ENCODE peak calls at places on chromosomes 6 and 20, in nine cellular contexts. One of them, this sample, is unnamed.

GRCh38 chr6:20564269-20564668 is 30.0 kb downstream of the CDKAL1 start:
- DNase-seq in uterus: no peak
- DNase-seq in stomach: no peak
- DNase-seq in Peyer's patch: no peak
- DNase-seq in body of pancreas: no peak
- DNase-seq in HepG2: no peak
- DNase-seq in ovary: no peak
- DNase-seq in NB4: peak
- DNase-seq in A549: peak
- DNase-seq in this sample: no peak

GRCh38 chr6:6315660-6316059 is 4.8 kb downstream of the F13A1 start:
- DNase-seq in body of pancreas: peak
- DNase-seq in HepG2: peak
- DNase-seq in Peyer's patch: no peak
- DNase-seq in A549: peak
- DNase-seq in NB4: peak
- DNase-seq in stomach: peak
- DNase-seq in uterus: peak
- DNase-seq in ovary: no peak
- DNase-seq in this sample: no peak

GRCh38 chr6:164010446-164011071 is 596.0 kb downstream of the QKI start:
- DNase-seq in stomach: no peak
- DNase-seq in uterus: no peak
- DNase-seq in ovary: no peak
- DNase-seq in A549: no peak
- DNase-seq in NB4: no peak
- DNase-seq in Peyer's patch: no peak
- DNase-seq in HepG2: no peak
- DNase-seq in body of pancreas: no peak
- DNase-seq in this sample: no peak

GRCh38 chr6:99151634-99152344 is 197.7 kb downstream of the FAXC start:
- DNase-seq in stomach: peak
- DNase-seq in NB4: peak
- DNase-seq in uterus: no peak
- DNase-seq in A549: peak
- DNase-seq in ovary: no peak
- DNase-seq in body of pancreas: peak
- DNase-seq in Peyer's patch: no peak
- DNase-seq in HepG2: peak
- DNase-seq in this sample: no peak

GRCh38 chr6:105831321-105831720 is 254.8 kb upstream of the PRDM1 start:
- DNase-seq in uterus: no peak
- DNase-seq in body of pancreas: no peak
- DNase-seq in Peyer's patch: no peak
- DNase-seq in A549: no peak
- DNase-seq in HepG2: no peak
- DNase-seq in ovary: no peak
- DNase-seq in NB4: peak
- DNase-seq in stomach: no peak
- DNase-seq in this sample: no peak

GRCh38 chr20:39045676-39046075 is 83.5 kb downstream of the DHX35 start:
- DNase-seq in body of pancreas: no peak
- DNase-seq in NB4: no peak
- DNase-seq in uterus: no peak
- DNase-seq in HepG2: no peak
- DNase-seq in stomach: no peak
- DNase-seq in A549: no peak
- DNase-seq in Peyer's patch: no peak
- DNase-seq in ovary: no peak
- DNase-seq in this sample: no peak

GRCh38 chr6:128422871-128423270 is 97.5 kb downstream of the PTPRK start:
- DNase-seq in body of pancreas: no peak
- DNase-seq in HepG2: no peak
- DNase-seq in NB4: no peak
- DNase-seq in stomach: no peak
- DNase-seq in ovary: no peak
- DNase-seq in Peyer's patch: no peak
- DNase-seq in uterus: no peak
- DNase-seq in A549: no peak
- DNase-seq in this sample: no peak

GRCh38 chr20:48875914-48876240 is 45.6 kb upstream of the ARFGEF2 start:
- DNase-seq in HepG2: no peak
- DNase-seq in ovary: no peak
- DNase-seq in uterus: no peak
- DNase-seq in NB4: peak
- DNase-seq in body of pancreas: peak
- DNase-seq in stomach: no peak
- DNase-seq in A549: no peak
- DNase-seq in Peyer's patch: no peak
- DNase-seq in this sample: no peak

GRCh38 chr6:87407531-87407895 is 259 bp upstream of the CFAP206 start:
- DNase-seq in ovary: no peak
- DNase-seq in uterus: no peak
- DNase-seq in HepG2: no peak
- DNase-seq in body of pancreas: no peak
- DNase-seq in stomach: no peak
- DNase-seq in Peyer's patch: no peak
- DNase-seq in A549: no peak
- DNase-seq in NB4: no peak
- DNase-seq in this sample: no peak

GRCh38 chr20:48052492-48052870 is 267.2 kb upstream of the SULF2 start:
- DNase-seq in body of pancreas: no peak
- DNase-seq in stomach: no peak
- DNase-seq in ovary: no peak
- DNase-seq in uterus: no peak
- DNase-seq in HepG2: no peak
- DNase-seq in A549: no peak
- DNase-seq in NB4: no peak
- DNase-seq in Peyer's patch: no peak
- DNase-seq in this sample: no peak

DNA sequence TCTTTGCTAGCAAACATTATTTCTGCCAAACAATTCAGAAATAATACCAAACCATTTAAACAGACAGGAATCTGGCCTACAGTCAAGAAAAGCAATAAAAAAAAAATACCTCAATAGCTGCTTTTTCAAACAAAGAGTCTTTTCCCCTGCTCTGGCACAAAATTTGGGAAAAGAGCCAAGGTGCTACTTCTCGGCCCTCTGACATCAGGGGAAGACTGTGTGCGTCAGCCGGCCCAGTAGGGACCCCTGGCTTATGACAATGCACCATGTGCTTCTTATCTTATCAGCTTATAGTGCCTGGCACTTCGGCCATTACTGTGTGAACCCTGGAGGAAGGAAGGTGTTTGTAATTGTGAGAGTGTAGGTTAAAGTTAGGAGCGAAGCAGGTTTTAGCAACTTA is 89.4 kb downstream of the PDE10A start:
- DNase-seq in uterus: peak
- DNase-seq in NB4: no peak
- DNase-seq in Peyer's patch: no peak
- DNase-seq in A549: peak
- DNase-seq in ovary: peak
- DNase-seq in HepG2: no peak
- DNase-seq in stomach: peak
- DNase-seq in body of pancreas: peak
- DNase-seq in this sample: no peak
- TF ChIP-seq CTCF in uterus: no peak
- TF ChIP-seq CTCF in NB4: no peak
- TF ChIP-seq CTCF in Peyer's patch: no peak
- TF ChIP-seq CTCF in A549: no peak
- TF ChIP-seq CTCF in ovary: no peak
- TF ChIP-seq CTCF in HepG2: no peak
- TF ChIP-seq CTCF in stomach: no peak
- TF ChIP-seq CTCF in body of pancreas: no peak
- TF ChIP-seq CTCF in this sample: no peak

GRCh38 chr20:43949741-43950618 is 35.3 kb downstream of the TOX2 start:
- DNase-seq in A549: no peak
- DNase-seq in ovary: no peak
- DNase-seq in Peyer's patch: peak
- DNase-seq in NB4: peak
- DNase-seq in HepG2: no peak
- DNase-seq in body of pancreas: peak
- DNase-seq in stomach: peak
- DNase-seq in uterus: no peak
- DNase-seq in this sample: no peak
- TF ChIP-seq POLR2A in A549: no peak
- TF ChIP-seq POLR2A in ovary: no peak
- TF ChIP-seq POLR2A in Peyer's patch: no peak
- TF ChIP-seq POLR2A in NB4: no peak
- TF ChIP-seq POLR2A in HepG2: no peak
- TF ChIP-seq POLR2A in body of pancreas: no peak
- TF ChIP-seq POLR2A in stomach: no peak
- TF ChIP-seq POLR2A in uterus: no peak
- TF ChIP-seq POLR2A in this sample: no peak

GRCh38 chr6:27163858-27164257 is 83.6 kb upstream of the PRSS16 start:
- DNase-seq in stomach: no peak
- DNase-seq in uterus: no peak
- DNase-seq in ovary: no peak
- DNase-seq in HepG2: no peak
- DNase-seq in Peyer's patch: no peak
- DNase-seq in A549: no peak
- DNase-seq in body of pancreas: no peak
- DNase-seq in NB4: peak
- DNase-seq in this sample: no peak

GRCh38 chr6:27161115-27161514 is 86.4 kb upstream of the PRSS16 start:
- DNase-seq in Peyer's patch: no peak
- DNase-seq in uterus: no peak
- DNase-seq in ovary: no peak
- DNase-seq in NB4: no peak
- DNase-seq in HepG2: no peak
- DNase-seq in body of pancreas: no peak
- DNase-seq in stomach: no peak
- DNase-seq in A549: no peak
- DNase-seq in this sample: no peak

GRCh38 chr6:27161603-27161945 is 85.9 kb upstream of the PRSS16 start:
- DNase-seq in Peyer's patch: no peak
- DNase-seq in NB4: no peak
- DNase-seq in body of pancreas: no peak
- DNase-seq in A549: no peak
- DNase-seq in uterus: no peak
- DNase-seq in stomach: no peak
- DNase-seq in HepG2: no peak
- DNase-seq in ovary: no peak
- DNase-seq in this sample: no peak

GRCh38 chr6:27159725-27160124 is 87.8 kb upstream of the PRSS16 start:
- DNase-seq in NB4: no peak
- DNase-seq in HepG2: no peak
- DNase-seq in body of pancreas: no peak
- DNase-seq in stomach: no peak
- DNase-seq in ovary: no peak
- DNase-seq in A549: no peak
- DNase-seq in uterus: no peak
- DNase-seq in Peyer's patch: no peak
- DNase-seq in this sample: no peak

GRCh38 chr6:27161946-27162603 is 85.4 kb upstream of the PRSS16 start:
- DNase-seq in body of pancreas: peak
- DNase-seq in HepG2: peak
- DNase-seq in A549: peak
- DNase-seq in uterus: no peak
- DNase-seq in NB4: peak
- DNase-seq in Peyer's patch: no peak
- DNase-seq in stomach: no peak
- DNase-seq in ovary: no peak
- DNase-seq in this sample: no peak
- TF ChIP-seq CTCF in body of pancreas: peak
- TF ChIP-seq CTCF in HepG2: peak
- TF ChIP-seq CTCF in A549: peak
- TF ChIP-seq CTCF in uterus: peak
- TF ChIP-seq CTCF in NB4: peak
- TF ChIP-seq CTCF in Peyer's patch: peak
- TF ChIP-seq CTCF in stomach: peak
- TF ChIP-seq CTCF in ovary: peak
- TF ChIP-seq CTCF in this sample: peak

GRCh38 chr6:113858605-113859348 is 1.6 kb downstream of the MARCKS start:
- DNase-seq in NB4: peak
- DNase-seq in ovary: peak
- DNase-seq in uterus: peak
- DNase-seq in A549: peak
- DNase-seq in stomach: peak
- DNase-seq in Peyer's patch: peak
- DNase-seq in HepG2: peak
- DNase-seq in body of pancreas: peak
- DNase-seq in this sample: peak
- TF ChIP-seq POLR2A in NB4: no peak
- TF ChIP-seq POLR2A in ovary: peak
- TF ChIP-seq POLR2A in uterus: peak
- TF ChIP-seq POLR2A in A549: peak
- TF ChIP-seq POLR2A in stomach: no peak
- TF ChIP-seq POLR2A in Peyer's patch: peak
- TF ChIP-seq POLR2A in HepG2: peak
- TF ChIP-seq POLR2A in body of pancreas: peak
- TF ChIP-seq POLR2A in this sample: no peak

DNA sequence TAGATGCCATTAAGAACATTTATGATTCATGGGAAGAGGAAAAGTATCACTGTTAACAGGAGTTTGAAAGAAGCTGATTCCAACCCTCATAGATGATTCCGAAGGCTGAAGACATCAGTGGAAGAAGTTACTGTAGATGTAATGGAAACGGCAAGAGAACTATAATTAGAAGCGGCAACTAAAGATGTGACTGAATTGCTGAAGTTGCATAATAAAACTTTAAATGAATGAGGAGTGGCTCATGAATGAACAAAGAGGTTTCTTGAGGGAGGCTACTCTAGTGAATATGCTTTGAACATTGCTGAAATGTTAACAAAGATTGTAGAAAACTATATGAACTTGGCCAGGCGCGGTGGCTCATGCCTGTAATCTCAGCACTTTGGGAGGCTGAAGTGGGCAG is 84.1 kb downstream of the PHIP start:
- DNase-seq in ovary: no peak
- DNase-seq in A549: no peak
- DNase-seq in uterus: no peak
- DNase-seq in body of pancreas: no peak
- DNase-seq in Peyer's patch: no peak
- DNase-seq in NB4: no peak
- DNase-seq in stomach: no peak
- DNase-seq in HepG2: no peak
- DNase-seq in this sample: no peak
- TF ChIP-seq CTCF in ovary: no peak
- TF ChIP-seq CTCF in A549: no peak
- TF ChIP-seq CTCF in uterus: no peak
- TF ChIP-seq CTCF in body of pancreas: no peak
- TF ChIP-seq CTCF in Peyer's patch: no peak
- TF ChIP-seq CTCF in NB4: no peak
- TF ChIP-seq CTCF in stomach: no peak
- TF ChIP-seq CTCF in HepG2: no peak
- TF ChIP-seq CTCF in this sample: no peak

DNA sequence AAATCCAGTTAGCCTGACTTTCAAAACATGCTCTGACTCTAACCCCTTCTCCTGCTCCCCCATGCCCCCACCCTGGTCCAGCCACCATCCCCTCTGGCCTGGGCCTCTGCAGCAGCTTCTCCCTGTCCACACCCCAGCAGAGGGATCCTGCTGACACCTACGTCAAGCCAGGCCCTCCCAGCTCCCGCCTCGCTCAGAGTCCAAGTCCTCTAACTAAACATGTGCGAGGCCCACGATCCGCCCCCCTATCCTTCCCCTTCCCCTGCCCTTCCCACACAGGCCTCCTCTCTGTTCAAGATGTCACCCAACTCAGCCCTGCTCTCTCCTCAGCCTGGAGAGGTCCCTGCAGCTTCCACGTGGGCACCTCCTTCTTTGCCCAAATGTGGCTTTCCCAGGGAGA is 33.7 kb downstream of the NFATC2 start:
- DNase-seq in stomach: no peak
- DNase-seq in HepG2: peak
- DNase-seq in NB4: no peak
- DNase-seq in uterus: no peak
- DNase-seq in A549: no peak
- DNase-seq in Peyer's patch: no peak
- DNase-seq in ovary: no peak
- DNase-seq in body of pancreas: no peak
- DNase-seq in this sample: no peak
- TF ChIP-seq POLR2A in stomach: no peak
- TF ChIP-seq POLR2A in HepG2: no peak
- TF ChIP-seq POLR2A in NB4: no peak
- TF ChIP-seq POLR2A in uterus: no peak
- TF ChIP-seq POLR2A in A549: no peak
- TF ChIP-seq POLR2A in Peyer's patch: no peak
- TF ChIP-seq POLR2A in ovary: no peak
- TF ChIP-seq POLR2A in body of pancreas: no peak
- TF ChIP-seq POLR2A in this sample: no peak

This sample was measured in vagina.